ENCODE peak calls at places on chromosomes 13 and 19, in seven cellular contexts. One of them, this sample, is unnamed.

GRCh38 chr19:50332264-50333038 is 3.3 kb upstream of the KCNC3 start:
- DNase-seq in cardiac muscle cell: peak
- DNase-seq in osteoblast: peak
- DNase-seq in heart right ventricle: no peak
- DNase-seq in CD8-positive, alpha-beta T cell: no peak
- DNase-seq in GM23248: no peak
- DNase-seq in psoas muscle: no peak
- DNase-seq in this sample: no peak

GRCh38 chr19:28887920-28888618 is 324.9 kb downstream of the UQCRFS1 start:
- DNase-seq in cardiac muscle cell: peak
- DNase-seq in psoas muscle: no peak
- DNase-seq in CD8-positive, alpha-beta T cell: no peak
- DNase-seq in heart right ventricle: peak
- DNase-seq in GM23248: no peak
- DNase-seq in osteoblast: no peak
- DNase-seq in this sample: no peak

GRCh38 chr19:33064778-33065550 is at the start of gene RHPN2:
- DNase-seq in CD8-positive, alpha-beta T cell: peak
- DNase-seq in psoas muscle: peak
- DNase-seq in cardiac muscle cell: peak
- DNase-seq in osteoblast: peak
- DNase-seq in heart right ventricle: peak
- DNase-seq in GM23248: peak
- DNase-seq in this sample: no peak

GRCh38 chr19:4531562-4532165 is 3.4 kb downstream of the PLIN5 start:
- DNase-seq in psoas muscle: peak
- DNase-seq in heart right ventricle: no peak
- DNase-seq in CD8-positive, alpha-beta T cell: no peak
- DNase-seq in GM23248: no peak
- DNase-seq in cardiac muscle cell: no peak
- DNase-seq in osteoblast: no peak
- DNase-seq in this sample: no peak

GRCh38 chr13:23673354-23673753 is 103.1 kb downstream of the TNFRSF19 start:
- DNase-seq in psoas muscle: no peak
- DNase-seq in GM23248: peak
- DNase-seq in osteoblast: peak
- DNase-seq in heart right ventricle: no peak
- DNase-seq in CD8-positive, alpha-beta T cell: no peak
- DNase-seq in cardiac muscle cell: no peak
- DNase-seq in this sample: peak

GRCh38 chr13:111610879-111611278 is 290.4 kb downstream of the TEX29 start:
- DNase-seq in osteoblast: no peak
- DNase-seq in heart right ventricle: no peak
- DNase-seq in GM23248: no peak
- DNase-seq in psoas muscle: no peak
- DNase-seq in cardiac muscle cell: no peak
- DNase-seq in CD8-positive, alpha-beta T cell: no peak
- DNase-seq in this sample: no peak

GRCh38 chr19:4063369-4064072 is 3.2 kb downstream of the ZBTB7A start:
- DNase-seq in osteoblast: peak
- DNase-seq in psoas muscle: peak
- DNase-seq in heart right ventricle: no peak
- DNase-seq in cardiac muscle cell: no peak
- DNase-seq in GM23248: peak
- DNase-seq in CD8-positive, alpha-beta T cell: no peak
- DNase-seq in this sample: no peak

GRCh38 chr13:36912983-36913382 is 7.1 kb downstream of the SMAD9 start:
- DNase-seq in CD8-positive, alpha-beta T cell: no peak
- DNase-seq in psoas muscle: no peak
- DNase-seq in osteoblast: no peak
- DNase-seq in heart right ventricle: no peak
- DNase-seq in cardiac muscle cell: no peak
- DNase-seq in GM23248: peak
- DNase-seq in this sample: no peak

GRCh38 chr13:80235131-80235530 is 105.8 kb downstream of the SPRY2 start:
- DNase-seq in cardiac muscle cell: no peak
- DNase-seq in heart right ventricle: no peak
- DNase-seq in osteoblast: no peak
- DNase-seq in psoas muscle: no peak
- DNase-seq in CD8-positive, alpha-beta T cell: no peak
- DNase-seq in GM23248: no peak
- DNase-seq in this sample: no peak

GRCh38 chr13:92303428-92303827 is 905.0 kb downstream of the GPC5 start:
- DNase-seq in heart right ventricle: no peak
- DNase-seq in osteoblast: peak
- DNase-seq in CD8-positive, alpha-beta T cell: no peak
- DNase-seq in GM23248: no peak
- DNase-seq in psoas muscle: no peak
- DNase-seq in cardiac muscle cell: no peak
- DNase-seq in this sample: no peak

GRCh38 chr13:40813662-40814454 is 24.4 kb downstream of the SLC25A15 start:
- DNase-seq in osteoblast: peak
- DNase-seq in heart right ventricle: no peak
- DNase-seq in psoas muscle: no peak
- DNase-seq in CD8-positive, alpha-beta T cell: no peak
- DNase-seq in GM23248: peak
- DNase-seq in cardiac muscle cell: peak
- DNase-seq in this sample: no peak

GRCh38 chr13:75881109-75881775 is 245.1 kb downstream of the LMO7 start:
- DNase-seq in GM23248: no peak
- DNase-seq in heart right ventricle: no peak
- DNase-seq in CD8-positive, alpha-beta T cell: no peak
- DNase-seq in osteoblast: no peak
- DNase-seq in psoas muscle: no peak
- DNase-seq in cardiac muscle cell: no peak
- DNase-seq in this sample: no peak

GRCh38 chr19:35879068-35879467 is 10.7 kb downstream of the APLP1 start:
- DNase-seq in CD8-positive, alpha-beta T cell: no peak
- DNase-seq in heart right ventricle: no peak
- DNase-seq in psoas muscle: no peak
- DNase-seq in osteoblast: peak
- DNase-seq in GM23248: no peak
- DNase-seq in cardiac muscle cell: no peak
- DNase-seq in this sample: no peak

GRCh38 chr13:69389899-69390298 is 717.7 kb upstream of the ATXN8OS start:
- DNase-seq in psoas muscle: no peak
- DNase-seq in cardiac muscle cell: no peak
- DNase-seq in CD8-positive, alpha-beta T cell: no peak
- DNase-seq in heart right ventricle: no peak
- DNase-seq in GM23248: no peak
- DNase-seq in osteoblast: no peak
- DNase-seq in this sample: no peak

GRCh38 chr13:26557393-26558073 is at the start of gene WASF3:
- DNase-seq in heart right ventricle: peak
- DNase-seq in cardiac muscle cell: peak
- DNase-seq in GM23248: peak
- DNase-seq in osteoblast: peak
- DNase-seq in CD8-positive, alpha-beta T cell: peak
- DNase-seq in psoas muscle: peak
- DNase-seq in this sample: peak

GRCh38 chr19:8342684-8343482 is at the start of gene KANK3:
- DNase-seq in psoas muscle: peak
- DNase-seq in osteoblast: peak
- DNase-seq in cardiac muscle cell: peak
- DNase-seq in heart right ventricle: peak
- DNase-seq in GM23248: peak
- DNase-seq in CD8-positive, alpha-beta T cell: peak
- DNase-seq in this sample: peak

GRCh38 chr13:95123726-95124125 is 177.5 kb downstream of the ABCC4 start:
- DNase-seq in heart right ventricle: no peak
- DNase-seq in osteoblast: no peak
- DNase-seq in psoas muscle: no peak
- DNase-seq in CD8-positive, alpha-beta T cell: no peak
- DNase-seq in cardiac muscle cell: no peak
- DNase-seq in GM23248: no peak
- DNase-seq in this sample: no peak

GRCh38 chr13:40589285-40590109 is 76.9 kb downstream of the FOXO1 start:
- DNase-seq in heart right ventricle: no peak
- DNase-seq in psoas muscle: peak
- DNase-seq in GM23248: peak
- DNase-seq in cardiac muscle cell: peak
- DNase-seq in osteoblast: peak
- DNase-seq in CD8-positive, alpha-beta T cell: no peak
- DNase-seq in this sample: peak

GRCh38 chr13:43908156-43909126 is 28.7 kb downstream of the LACC1 start:
- DNase-seq in cardiac muscle cell: peak
- DNase-seq in GM23248: peak
- DNase-seq in heart right ventricle: no peak
- DNase-seq in osteoblast: no peak
- DNase-seq in CD8-positive, alpha-beta T cell: peak
- DNase-seq in psoas muscle: no peak
- DNase-seq in this sample: peak

GRCh38 chr13:25493930-25494707 is 122.3 kb downstream of the ATP8A2 start:
- DNase-seq in GM23248: no peak
- DNase-seq in CD8-positive, alpha-beta T cell: no peak
- DNase-seq in heart right ventricle: no peak
- DNase-seq in cardiac muscle cell: peak
- DNase-seq in osteoblast: no peak
- DNase-seq in psoas muscle: no peak
- DNase-seq in this sample: no peak

GRCh38 chr13:33611016-33611805 is 206.7 kb upstream of the RFC3 start:
- DNase-seq in cardiac muscle cell: no peak
- DNase-seq in GM23248: no peak
- DNase-seq in heart right ventricle: peak
- DNase-seq in osteoblast: peak
- DNase-seq in CD8-positive, alpha-beta T cell: no peak
- DNase-seq in psoas muscle: peak
- DNase-seq in this sample: no peak

GRCh38 chr13:107216046-107216715 is 648.2 kb upstream of the ARGLU1 start:
- DNase-seq in heart right ventricle: no peak
- DNase-seq in cardiac muscle cell: no peak
- DNase-seq in CD8-positive, alpha-beta T cell: no peak
- DNase-seq in GM23248: no peak
- DNase-seq in psoas muscle: no peak
- DNase-seq in osteoblast: no peak
- DNase-seq in this sample: peak

GRCh38 chr13:64782459-64782858 is 2447.7 kb downstream of the PCDH9 start:
- DNase-seq in CD8-positive, alpha-beta T cell: no peak
- DNase-seq in heart right ventricle: no peak
- DNase-seq in cardiac muscle cell: no peak
- DNase-seq in osteoblast: no peak
- DNase-seq in psoas muscle: no peak
- DNase-seq in GM23248: no peak
- DNase-seq in this sample: no peak

DNA sequence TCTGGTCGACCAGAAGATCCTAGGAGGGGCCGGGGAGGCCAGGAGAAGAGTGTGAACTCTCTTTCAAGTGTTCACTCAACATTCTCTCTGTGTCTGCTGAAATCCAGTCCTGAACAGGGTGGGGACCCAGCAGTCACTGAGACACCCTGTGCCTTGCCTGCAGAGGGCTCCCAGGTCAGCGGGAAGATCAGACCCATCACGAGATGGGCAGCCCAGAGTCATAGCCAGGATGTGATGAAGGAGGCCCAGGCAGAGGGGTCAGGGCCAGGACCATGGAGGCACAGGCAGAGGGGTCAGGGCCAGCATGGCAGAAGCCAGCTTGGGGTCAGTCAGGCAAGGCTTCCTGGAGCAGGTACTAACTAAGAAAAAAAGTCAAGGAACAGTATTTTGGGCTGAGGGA is 9.4 kb downstream of the NUMBL start:
- DNase-seq in heart right ventricle: no peak
- DNase-seq in osteoblast: no peak
- DNase-seq in psoas muscle: no peak
- DNase-seq in cardiac muscle cell: no peak
- DNase-seq in GM23248: no peak
- DNase-seq in CD8-positive, alpha-beta T cell: no peak
- DNase-seq in this sample: no peak
- H3K27ac ChIP-seq in heart right ventricle: no peak
- H3K27ac ChIP-seq in osteoblast: no peak
- H3K27ac ChIP-seq in psoas muscle: no peak
- H3K27ac ChIP-seq in cardiac muscle cell: no peak
- H3K27ac ChIP-seq in GM23248: no peak
- H3K27ac ChIP-seq in CD8-positive, alpha-beta T cell: no peak
- H3K27ac ChIP-seq in this sample: no peak

DNA sequence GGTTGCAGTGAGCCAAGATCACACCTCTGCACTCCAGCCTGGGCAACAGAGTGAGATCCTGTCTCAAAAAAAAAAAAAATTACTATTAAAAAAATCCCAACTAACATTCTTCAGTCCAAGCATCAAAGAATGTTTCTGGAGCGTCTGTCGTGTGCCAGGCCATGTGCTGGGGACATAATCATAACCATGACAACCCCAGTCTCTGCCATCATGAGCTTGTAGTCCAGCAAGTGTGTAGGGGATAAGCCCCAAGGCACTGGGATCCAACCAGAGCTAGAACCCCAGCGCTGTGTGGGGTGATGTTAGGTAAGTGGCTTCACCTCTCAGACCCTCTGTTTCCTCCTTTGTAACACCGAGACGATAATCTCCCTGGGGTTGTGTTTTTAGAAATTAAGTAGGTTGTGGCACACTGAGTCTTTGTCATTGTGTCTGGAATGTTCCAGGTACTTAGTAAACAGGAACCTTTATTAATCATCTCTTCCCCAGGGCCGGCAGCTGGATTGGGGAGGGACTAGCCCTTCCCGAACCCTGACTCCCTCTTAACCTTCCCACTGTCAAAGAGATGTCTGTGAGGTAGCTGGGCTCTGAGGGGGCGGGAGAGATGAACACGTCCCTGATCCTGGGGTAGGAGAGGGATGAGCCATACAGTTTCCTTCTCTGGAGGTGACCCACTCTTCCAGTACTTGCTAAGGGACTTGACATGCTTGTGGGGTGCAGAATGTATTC is 5.2 kb downstream of the ITPKC start:
- DNase-seq in heart right ventricle: no peak
- DNase-seq in psoas muscle: no peak
- DNase-seq in cardiac muscle cell: no peak
- DNase-seq in GM23248: peak
- DNase-seq in CD8-positive, alpha-beta T cell: no peak
- DNase-seq in osteoblast: peak
- DNase-seq in this sample: peak
- H3K27ac ChIP-seq in heart right ventricle: peak
- H3K27ac ChIP-seq in psoas muscle: no peak
- H3K27ac ChIP-seq in cardiac muscle cell: no peak
- H3K27ac ChIP-seq in GM23248: peak
- H3K27ac ChIP-seq in CD8-positive, alpha-beta T cell: no peak
- H3K27ac ChIP-seq in osteoblast: peak
- H3K27ac ChIP-seq in this sample: peak

GRCh38 chr13:32168136-32168535 is 136.6 kb downstream of the FRY start:
- DNase-seq in psoas muscle: no peak
- DNase-seq in heart right ventricle: no peak
- DNase-seq in cardiac muscle cell: no peak
- DNase-seq in GM23248: no peak
- DNase-seq in osteoblast: no peak
- DNase-seq in CD8-positive, alpha-beta T cell: no peak
- DNase-seq in this sample: no peak
- H3K27ac ChIP-seq in psoas muscle: no peak
- H3K27ac ChIP-seq in heart right ventricle: peak
- H3K27ac ChIP-seq in cardiac muscle cell: peak
- H3K27ac ChIP-seq in GM23248: no peak
- H3K27ac ChIP-seq in osteoblast: no peak
- H3K27ac ChIP-seq in CD8-positive, alpha-beta T cell: no peak
- H3K27ac ChIP-seq in this sample: no peak

DNA sequence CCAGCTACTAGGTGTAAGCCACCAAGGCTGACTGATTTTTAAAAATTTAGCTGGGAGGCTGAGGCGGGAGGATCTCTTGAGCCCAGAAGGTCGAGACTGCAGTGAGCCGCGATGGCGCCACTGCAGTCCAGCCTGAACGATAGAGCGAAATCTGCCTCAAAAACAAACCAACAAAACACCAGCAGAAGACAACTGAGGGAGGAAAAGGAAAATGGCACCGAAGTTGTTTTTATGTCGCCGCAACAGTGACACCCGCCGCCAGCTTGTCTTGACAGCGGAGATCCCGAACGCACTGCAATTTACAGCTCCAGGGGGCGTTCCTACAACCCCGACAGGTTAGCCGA is 298 bp upstream of the FAM98C start:
- DNase-seq in psoas muscle: no peak
- DNase-seq in cardiac muscle cell: no peak
- DNase-seq in GM23248: no peak
- DNase-seq in CD8-positive, alpha-beta T cell: no peak
- DNase-seq in osteoblast: no peak
- DNase-seq in heart right ventricle: no peak
- DNase-seq in this sample: no peak
- H3K27ac ChIP-seq in psoas muscle: peak
- H3K27ac ChIP-seq in cardiac muscle cell: no peak
- H3K27ac ChIP-seq in GM23248: no peak
- H3K27ac ChIP-seq in CD8-positive, alpha-beta T cell: peak
- H3K27ac ChIP-seq in osteoblast: no peak
- H3K27ac ChIP-seq in heart right ventricle: peak
- H3K27ac ChIP-seq in this sample: no peak

This sample was measured in foreskin keratinocyte.